ENCODE peak calls at places on chromosomes 5 and 9, in four cellular contexts. One of them, this sample, is unnamed.
A peak's percentile ranks its signal among the peaks of the same experiment; 100 is the strongest.

GRCh38 chr5:80172067-80172690 is 83.7 kb downstream of the SERINC5 start:
- DNase-seq in AG04450: no peak
- DNase-seq in fibroblast of mammary gland: peak; percentile 15
- DNase-seq in tibial nerve: no peak
- DNase-seq in this sample: no peak

GRCh38 chr9:14383296-14383695 is 69.4 kb upstream of the NFIB start:
- DNase-seq in AG04450: no peak
- DNase-seq in fibroblast of mammary gland: peak; percentile 49
- DNase-seq in tibial nerve: no peak
- DNase-seq in this sample: peak; percentile 61

GRCh38 chr5:128015478-128015877 is 68.1 kb upstream of the SLC12A2 start:
- DNase-seq in AG04450: no peak
- DNase-seq in fibroblast of mammary gland: no peak
- DNase-seq in tibial nerve: no peak
- DNase-seq in this sample: no peak

GRCh38 chr5:95817430-95817829 is 5.1 kb downstream of the GLRX start:
- DNase-seq in AG04450: no peak
- DNase-seq in fibroblast of mammary gland: peak; percentile 55
- DNase-seq in tibial nerve: no peak
- DNase-seq in this sample: peak; percentile 83

GRCh38 chr9:89817186-89817960 is 212.6 kb downstream of the GADD45G start:
- DNase-seq in AG04450: no peak
- DNase-seq in fibroblast of mammary gland: no peak
- DNase-seq in tibial nerve: no peak
- DNase-seq in this sample: no peak

GRCh38 chr5:51544386-51544785 is 161.1 kb downstream of the ISL1 start:
- DNase-seq in AG04450: no peak
- DNase-seq in fibroblast of mammary gland: no peak
- DNase-seq in tibial nerve: no peak
- DNase-seq in this sample: peak; percentile 4

GRCh38 chr5:174547814-174548213 is 176.6 kb upstream of the MSX2 start:
- DNase-seq in AG04450: no peak
- DNase-seq in fibroblast of mammary gland: no peak
- DNase-seq in tibial nerve: no peak
- DNase-seq in this sample: no peak

GRCh38 chr9:78769684-78770083 is 472.8 kb downstream of the PSAT1 start:
- DNase-seq in AG04450: no peak
- DNase-seq in fibroblast of mammary gland: no peak
- DNase-seq in tibial nerve: no peak
- DNase-seq in this sample: no peak

GRCh38 chr5:122311400-122311887 is 593 bp upstream of the SNCAIP start:
- DNase-seq in AG04450: no peak
- DNase-seq in fibroblast of mammary gland: no peak
- DNase-seq in tibial nerve: no peak
- DNase-seq in this sample: no peak

GRCh38 chr5:149930060-149930753 is 14.4 kb downstream of the PDE6A start:
- DNase-seq in AG04450: no peak
- DNase-seq in fibroblast of mammary gland: peak; percentile 20
- DNase-seq in tibial nerve: no peak
- DNase-seq in this sample: no peak

GRCh38 chr5:149931992-149932436 is 12.6 kb downstream of the PDE6A start:
- DNase-seq in AG04450: no peak
- DNase-seq in fibroblast of mammary gland: no peak
- DNase-seq in tibial nerve: no peak
- DNase-seq in this sample: no peak

GRCh38 chr5:149930754-149931574 is 13.6 kb downstream of the PDE6A start:
- DNase-seq in AG04450: no peak
- DNase-seq in fibroblast of mammary gland: no peak
- DNase-seq in tibial nerve: no peak
- DNase-seq in this sample: no peak

GRCh38 chr5:149935431-149935901 is 9.1 kb downstream of the PDE6A start:
- DNase-seq in AG04450: no peak
- DNase-seq in fibroblast of mammary gland: no peak
- DNase-seq in tibial nerve: no peak
- DNase-seq in this sample: no peak

DNA sequence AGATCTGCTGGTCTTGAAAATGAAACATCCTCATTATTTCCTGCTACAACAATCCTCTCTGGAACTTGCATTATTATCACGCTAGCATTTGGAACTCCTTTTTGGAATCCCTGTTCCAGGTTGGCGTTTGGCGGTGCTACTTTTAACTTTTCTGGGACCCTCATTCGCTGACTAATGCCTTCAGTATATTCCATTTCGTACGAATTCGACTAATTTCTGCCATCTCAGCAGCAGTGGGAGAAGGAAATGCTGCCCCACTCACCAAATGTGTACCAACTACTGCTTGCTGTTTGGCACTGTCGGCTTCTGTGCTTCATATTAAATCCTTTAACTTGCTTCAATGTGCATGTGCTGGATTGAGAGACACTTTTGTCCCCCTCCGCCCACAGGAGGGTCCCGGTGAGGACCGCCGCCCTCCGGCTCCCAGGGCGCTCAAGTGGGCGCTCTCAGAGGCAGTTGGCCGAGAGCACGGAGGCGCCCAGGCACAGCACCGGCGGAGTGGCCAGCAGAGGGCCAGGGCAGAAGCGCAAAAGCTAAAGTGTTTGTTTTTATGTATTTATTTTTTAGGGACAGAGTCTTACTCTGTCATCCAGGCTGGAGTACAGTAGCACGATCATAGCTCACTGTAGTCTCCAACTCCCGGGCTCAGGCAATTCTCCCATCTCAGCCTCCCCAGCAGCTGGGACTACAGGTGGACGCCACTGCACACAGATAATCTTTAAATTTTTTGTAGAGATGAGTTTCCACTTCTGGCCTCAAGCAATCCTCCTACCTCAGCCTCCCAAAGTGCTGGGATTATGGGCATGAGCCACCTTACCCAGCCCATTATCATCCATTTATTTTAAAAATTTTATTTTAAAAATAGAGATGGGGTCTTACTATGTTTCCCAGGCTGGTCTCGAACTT is 11.9 kb downstream of the PDE6A start:
- DNase-seq in AG04450: no peak
- DNase-seq in fibroblast of mammary gland: no peak
- DNase-seq in tibial nerve: no peak
- DNase-seq in this sample: no peak
- H3K4me3 ChIP-seq in AG04450: no peak overlapping the region
- H3K4me3 ChIP-seq in fibroblast of mammary gland: no peak overlapping the region
- H3K4me3 ChIP-seq in tibial nerve: no peak overlapping the region
- H3K4me3 ChIP-seq in this sample: no peak overlapping the region

GRCh38 chr9:107039546-107039945 is 176.6 kb downstream of the ZNF462 start:
- DNase-seq in AG04450: no peak
- DNase-seq in fibroblast of mammary gland: peak; percentile 80
- DNase-seq in tibial nerve: no peak
- DNase-seq in this sample: peak; percentile 77

GRCh38 chr9:107033974-107034373 is 171.0 kb downstream of the ZNF462 start:
- DNase-seq in AG04450: no peak
- DNase-seq in fibroblast of mammary gland: no peak
- DNase-seq in tibial nerve: no peak
- DNase-seq in this sample: no peak

GRCh38 chr9:107034831-107035230 is 171.9 kb downstream of the ZNF462 start:
- DNase-seq in AG04450: no peak
- DNase-seq in fibroblast of mammary gland: no peak
- DNase-seq in tibial nerve: no peak
- DNase-seq in this sample: no peak

DNA sequence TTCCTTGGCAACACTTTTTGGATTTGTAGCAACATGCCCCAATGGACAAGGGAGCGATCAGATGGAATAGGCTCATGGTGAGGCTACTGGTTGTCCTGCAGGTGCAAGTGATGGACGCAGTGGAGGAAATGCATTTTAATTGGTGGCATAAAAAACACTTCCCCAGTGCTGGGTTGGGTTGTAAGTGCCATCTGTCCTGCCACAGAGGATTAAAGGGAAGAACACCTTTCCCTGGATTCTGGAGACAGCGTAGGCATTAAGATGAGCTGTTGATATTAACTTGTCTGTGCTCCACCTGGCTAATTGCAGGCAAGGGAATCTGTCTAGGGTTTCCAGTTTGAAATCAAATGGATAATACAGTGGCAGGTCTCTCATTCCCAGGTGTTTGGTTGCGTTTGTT is 173.4 kb downstream of the ZNF462 start:
- DNase-seq in AG04450: no peak
- DNase-seq in fibroblast of mammary gland: no peak
- DNase-seq in tibial nerve: no peak
- DNase-seq in this sample: no peak
- TF ChIP-seq CTCF in AG04450: no peak
- TF ChIP-seq CTCF in fibroblast of mammary gland: no peak
- TF ChIP-seq CTCF in tibial nerve: no peak
- TF ChIP-seq CTCF in this sample: no peak

DNA sequence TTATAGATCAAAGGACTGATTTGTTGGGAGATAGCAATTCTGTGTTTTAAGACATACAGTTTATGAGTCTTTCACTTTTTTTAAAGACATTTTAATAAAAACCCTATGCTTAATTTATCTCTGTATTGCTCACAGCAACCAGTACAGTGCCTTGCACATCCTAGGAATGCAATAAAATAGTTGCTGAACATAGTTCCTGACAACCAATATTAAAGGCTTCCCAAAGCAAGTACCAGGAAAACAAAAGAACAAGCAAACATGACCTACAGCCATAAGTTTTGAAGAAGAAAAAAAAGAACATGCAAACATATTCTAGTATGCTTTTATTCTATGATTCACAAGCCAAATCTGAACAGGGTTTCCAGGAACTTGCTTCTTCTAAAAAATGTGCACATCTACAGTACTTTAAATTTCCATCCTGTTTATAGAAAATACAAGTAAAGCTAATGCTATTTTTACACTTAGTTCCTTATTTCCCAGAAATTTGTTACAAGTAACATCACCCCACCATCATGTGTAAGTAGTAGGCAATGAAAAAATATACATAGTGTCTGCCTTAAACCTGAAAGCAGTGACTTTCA is 4.5 kb downstream of the CEMIP2 start:
- DNase-seq in AG04450: no peak
- DNase-seq in fibroblast of mammary gland: peak; percentile 54
- DNase-seq in tibial nerve: no peak
- DNase-seq in this sample: peak; percentile 58
- H3K4me3 ChIP-seq in AG04450: peak overlapping the region; percentile 27
- H3K4me3 ChIP-seq in fibroblast of mammary gland: no peak overlapping the region
- H3K4me3 ChIP-seq in tibial nerve: no peak overlapping the region
- H3K4me3 ChIP-seq in this sample: no peak overlapping the region

GRCh38 chr9:124782661-124783574 is 6.0 kb downstream of the OLFML2A start:
- DNase-seq in AG04450: no peak
- DNase-seq in fibroblast of mammary gland: no peak
- DNase-seq in tibial nerve: no peak
- DNase-seq in this sample: no peak
- TF ChIP-seq CTCF in AG04450: no peak
- TF ChIP-seq CTCF in fibroblast of mammary gland: no peak
- TF ChIP-seq CTCF in tibial nerve: no peak
- TF ChIP-seq CTCF in this sample: no peak

GRCh38 chr5:141421489-141421855 is 621 bp downstream of the PCDHGA11 start:
- DNase-seq in AG04450: no peak
- DNase-seq in fibroblast of mammary gland: no peak
- DNase-seq in tibial nerve: no peak
- DNase-seq in this sample: no peak
- H3K4me3 ChIP-seq in AG04450: peak overlapping the region; percentile 50
- H3K4me3 ChIP-seq in fibroblast of mammary gland: peak overlapping the region; percentile 59
- H3K4me3 ChIP-seq in tibial nerve: peak overlapping the region; percentile 32
- H3K4me3 ChIP-seq in this sample: peak overlapping the region; percentile 52

GRCh38 chr9:35665471-35665818 is 450 bp upstream of the ARHGEF39 start:
- DNase-seq in AG04450: no peak
- DNase-seq in fibroblast of mammary gland: no peak
- DNase-seq in tibial nerve: no peak
- DNase-seq in this sample: no peak

GRCh38 chr9:35666045-35666444 is 1.1 kb upstream of the ARHGEF39 start:
- DNase-seq in AG04450: no peak
- DNase-seq in fibroblast of mammary gland: no peak
- DNase-seq in tibial nerve: no peak
- DNase-seq in this sample: no peak

GRCh38 chr9:35666547-35666946 is 1.6 kb upstream of the ARHGEF39 start:
- DNase-seq in AG04450: no peak
- DNase-seq in fibroblast of mammary gland: no peak
- DNase-seq in tibial nerve: no peak
- DNase-seq in this sample: no peak

GRCh38 chr9:35662437-35662836 is 2.6 kb downstream of the ARHGEF39 start:
- DNase-seq in AG04450: no peak
- DNase-seq in fibroblast of mammary gland: no peak
- DNase-seq in tibial nerve: no peak
- DNase-seq in this sample: no peak

DNA sequence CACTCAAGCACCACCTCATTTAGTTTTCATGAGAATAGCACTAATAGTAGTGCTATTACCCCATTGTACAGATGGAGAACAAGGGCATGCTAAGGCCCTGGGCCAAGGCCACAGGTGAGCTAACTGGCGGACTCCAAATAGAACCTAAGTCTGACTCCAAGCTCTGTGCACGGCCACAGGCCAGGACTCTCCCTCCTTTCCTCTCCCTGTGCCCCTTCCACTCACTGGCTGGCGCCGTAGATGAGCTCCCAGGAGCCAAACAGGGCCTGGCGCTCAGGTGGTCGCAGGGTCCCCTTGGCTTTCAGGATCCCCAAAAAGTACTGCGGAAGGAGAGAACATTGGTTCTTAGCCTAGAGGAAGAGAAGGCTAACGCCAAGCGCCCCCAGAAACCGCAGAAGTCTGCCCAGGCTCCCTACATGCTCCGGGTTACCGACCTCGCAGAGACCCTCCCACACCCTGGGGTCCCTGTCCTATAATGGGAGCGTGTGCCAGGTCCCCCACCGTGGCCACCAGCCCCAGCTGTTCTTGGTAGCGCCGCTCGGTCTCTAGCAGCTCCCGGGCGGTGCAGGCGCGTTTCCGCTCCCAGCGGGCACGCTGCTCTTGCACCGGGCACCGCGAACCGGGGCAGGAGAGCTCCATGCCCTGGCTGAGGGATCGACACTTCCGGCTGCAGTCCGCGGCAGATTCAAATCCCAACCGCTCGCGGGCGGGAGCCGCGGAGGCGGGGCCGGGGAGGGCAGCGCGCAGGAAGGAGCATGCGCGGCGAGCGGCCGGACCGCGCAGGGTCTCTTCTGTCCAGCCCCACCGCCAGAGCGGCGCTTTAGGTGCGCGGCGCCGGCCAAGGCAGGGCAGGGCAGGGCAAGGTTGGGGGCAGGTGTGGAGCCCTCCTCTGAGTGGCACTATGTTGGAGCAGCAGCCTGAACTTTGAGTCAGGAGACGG is at the start of gene ARHGEF39:
- DNase-seq in AG04450: no peak
- DNase-seq in fibroblast of mammary gland: peak; percentile 61
- DNase-seq in tibial nerve: peak; percentile 47
- DNase-seq in this sample: peak; percentile 76
- TF ChIP-seq CTCF in AG04450: peak; percentile 31
- TF ChIP-seq CTCF in fibroblast of mammary gland: no peak
- TF ChIP-seq CTCF in tibial nerve: no peak
- TF ChIP-seq CTCF in this sample: peak; percentile 28

GRCh38 chr9:76027426-76027825 is 137.0 kb downstream of the PCSK5 start:
- DNase-seq in AG04450: no peak
- DNase-seq in fibroblast of mammary gland: no peak
- DNase-seq in tibial nerve: no peak
- DNase-seq in this sample: peak; percentile 36
- H3K4me3 ChIP-seq in AG04450: no peak overlapping the region
- H3K4me3 ChIP-seq in fibroblast of mammary gland: no peak overlapping the region
- H3K4me3 ChIP-seq in tibial nerve: no peak overlapping the region
- H3K4me3 ChIP-seq in this sample: no peak overlapping the region

GRCh38 chr9:117073539-117074336 is 341.1 kb downstream of the ASTN2 start:
- DNase-seq in AG04450: no peak
- DNase-seq in fibroblast of mammary gland: no peak
- DNase-seq in tibial nerve: no peak
- DNase-seq in this sample: no peak
- TF ChIP-seq CTCF in AG04450: peak; percentile 40
- TF ChIP-seq CTCF in fibroblast of mammary gland: peak; percentile 25
- TF ChIP-seq CTCF in tibial nerve: peak; percentile 20
- TF ChIP-seq CTCF in this sample: peak; percentile 38